ENCODE peak calls at places on chromosomes 3 and 15, in five cellular contexts. G is A673, K is breast epithelium, R is fibroblast of lung, Q is cardiac fibroblast. O is an unnamed sample.

GRCh38 chr3:172974969-172975368 is 166.1 kb downstream of the SPATA16 start:
- DNase-seq in R (no peak), K (no peak), G (no peak), Q (no peak), O (no peak)

GRCh38 chr15:77032052-77032646 is 37.2 kb downstream of the PSTPIP1 start:
- DNase-seq in G (no peak), R (no peak), Q (no peak), K (peak), O (no peak)

GRCh38 chr3:169822540-169822939 is 9.8 kb upstream of the LRRC34 start:
- DNase-seq in Q (no peak), R (no peak), G (no peak), K (no peak), O (no peak)

GRCh38 chr15:66505818-66506217 is 692 bp downstream of the ZWILCH start:
- DNase-seq in G (no peak), K (no peak), Q (no peak), R (no peak), O (no peak)

GRCh38 chr3:27452368-27453090 is 31.7 kb downstream of the SLC4A7 start:
- DNase-seq in K (no peak), G (no peak), Q (no peak), R (no peak), O (no peak)

GRCh38 chr3:100041328-100041749 is 73.0 kb downstream of the FILIP1L start:
- DNase-seq in G (peak), R (peak), K (no peak), Q (peak), O (peak)

GRCh38 chr3:40546811-40547210 is 22.1 kb downstream of the ZNF621 start:
- DNase-seq in K (no peak), R (peak), Q (peak), G (peak), O (peak)

GRCh38 chr15:40090774-40091455 is 17.8 kb downstream of the BMF start:
- DNase-seq in K (no peak), R (no peak), G (no peak), Q (no peak), O (no peak)

GRCh38 chr3:61562042-61562809 is 855 bp downstream of the PTPRG start:
- DNase-seq in Q (peak), G (no peak), K (no peak), R (peak), O (peak)

GRCh38 chr3:144394052-144394451 is 422.4 kb downstream of the DIPK2A start:
- DNase-seq in K (no peak), Q (no peak), G (no peak), R (peak), O (no peak)

GRCh38 chr3:43786102-43786952 is 95.6 kb downstream of the ABHD5 start:
- DNase-seq in R (no peak), G (no peak), K (no peak), Q (no peak), O (no peak)

GRCh38 chr15:68382286-68383007 is 49.5 kb downstream of the ITGA11 start:
- DNase-seq in Q (no peak), G (no peak), R (peak), K (no peak), O (no peak)

GRCh38 chr3:149658444-149659172 is 783 bp upstream of the WWTR1 start:
- DNase-seq in G (peak), K (peak), Q (peak), R (peak), O (peak)

GRCh38 chr3:5226783-5227182 is 39.3 kb downstream of the EDEM1 start:
- DNase-seq in G (peak), R (peak), Q (peak), K (no peak), O (peak)

GRCh38 chr15:57410373-57410772 is 34.1 kb downstream of the CGNL1 start:
- DNase-seq in Q (peak), R (no peak), K (no peak), G (no peak), O (no peak)

GRCh38 chr3:65732060-65732933 is 306.4 kb downstream of the MAGI1 start:
- DNase-seq in K (no peak), G (peak), R (peak), Q (peak), O (peak)

GRCh38 chr3:11021611-11022011 is 29.1 kb downstream of the SLC6A1 start:
- DNase-seq in Q (no peak), K (no peak), G (no peak), R (no peak), O (no peak)

GRCh38 chr3:62601238-62601856 is 228.0 kb upstream of the FEZF2 start:
- DNase-seq in R (peak), K (no peak), Q (peak), G (peak), O (peak)

GRCh38 chr3:64612916-64613526 is 74.8 kb downstream of the ADAMTS9 start:
- DNase-seq in Q (peak), G (no peak), K (no peak), R (peak), O (no peak)

GRCh38 chr3:143786229-143787199 is 61.8 kb downstream of the SLC9A9 start:
- DNase-seq in R (peak), Q (peak), K (no peak), G (no peak), O (peak)

GRCh38 chr3:167814441-167814951 is 79.0 kb downstream of the SERPINI1 start:
- DNase-seq in G (no peak), Q (peak), K (no peak), R (peak), O (peak)

GRCh38 chr3:48402281-48402732 is 27.6 kb downstream of the PLXNB1 start:
- DNase-seq in K (peak), R (peak), Q (peak), G (no peak), O (peak)

GRCh38 chr3:43024183-43024865 is 45.2 kb downstream of the GASK1A start:
- DNase-seq in K (no peak), R (no peak), G (no peak), Q (no peak), O (no peak)

GRCh38 chr3:136263251-136263650 is 13.1 kb downstream of the PCCB start:
- DNase-seq in K (no peak), G (no peak), Q (no peak), R (no peak), O (no peak)

GRCh38 chr3:101065962-101066361 is 72.7 kb upstream of the ABI3BP start:
- DNase-seq in G (no peak), Q (peak), K (no peak), R (peak), O (peak)

GRCh38 chr3:86969500-86970189 is 21.3 kb downstream of the VGLL3 start:
- DNase-seq in K (no peak), G (peak), R (no peak), Q (peak), O (peak)

GRCh38 chr3:160180581-160181216 is 44.5 kb upstream of the C3orf80 start:
- DNase-seq in R (peak), Q (peak), K (no peak), G (peak), O (peak)

GRCh38 chr3:11548721-11549131 is 95.0 kb downstream of the VGLL4 start:
- DNase-seq in R (peak), G (no peak), K (peak), Q (peak), O (peak)

GRCh38 chr3:11919390-11919789 is 72.7 kb upstream of the TAMM41 start:
- DNase-seq in K (no peak), Q (no peak), R (no peak), G (no peak), O (no peak)

GRCh38 chr3:124784686-124785382 is 54.6 kb downstream of the UMPS start:
- DNase-seq in K (no peak), Q (no peak), G (no peak), R (peak), O (no peak)

GRCh38 chr3:10775259-10775658 is 40.8 kb upstream of the SLC6A11 start:
- DNase-seq in R (no peak), Q (no peak), G (no peak), K (no peak), O (no peak)

GRCh38 chr3:112446343-112446742 is 52.9 kb downstream of the BTLA start:
- DNase-seq in G (peak), R (peak), K (no peak), Q (peak), O (peak)

DNA sequence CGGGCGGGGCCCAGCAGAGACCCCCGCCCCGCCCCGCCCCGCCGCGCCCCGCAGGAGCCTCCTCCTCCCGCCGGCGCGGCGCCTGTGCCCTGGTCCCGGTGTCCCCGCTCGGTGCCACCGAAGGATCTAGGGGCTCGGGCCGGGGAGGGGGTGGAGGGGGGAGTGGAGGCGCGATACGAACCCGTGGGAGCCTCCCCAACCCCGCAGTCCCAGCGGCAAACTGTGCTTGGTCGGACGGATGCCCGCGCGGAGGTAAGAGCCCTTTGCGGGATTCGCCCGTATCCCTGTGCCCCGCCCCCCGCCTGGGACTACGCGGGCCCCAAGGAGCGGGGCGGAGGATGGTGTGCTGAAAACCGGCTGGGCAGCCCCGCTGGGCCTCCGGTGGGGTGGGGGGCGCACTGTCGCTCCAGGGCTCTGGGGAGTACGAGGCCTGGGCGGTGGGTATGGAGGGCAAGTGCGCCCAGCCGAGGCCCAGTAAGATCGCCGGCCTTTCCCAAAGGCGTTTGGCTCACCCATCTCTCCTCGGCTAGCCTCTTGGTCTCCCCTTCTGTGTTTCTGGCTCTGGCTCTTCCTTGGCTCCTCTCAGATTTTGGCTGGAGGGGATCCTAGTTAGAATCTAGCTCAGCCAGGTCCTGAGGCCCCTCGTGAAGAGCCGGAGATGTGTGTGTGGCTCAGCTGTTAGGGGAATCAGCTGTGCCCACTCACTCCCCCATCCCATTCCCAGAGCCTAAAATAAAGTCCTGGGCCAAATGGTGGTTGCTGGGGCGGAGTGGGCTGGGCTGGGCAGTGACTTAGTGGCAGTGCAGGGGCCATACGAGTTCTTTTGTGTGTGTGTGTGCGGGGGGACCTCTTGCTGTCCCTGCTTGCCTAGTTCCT is 65.7 kb upstream of the POLG start:
- DNase-seq in G (peak), Q (no peak), R (no peak), K (no peak), O (no peak)
- H3K4me3 ChIP-seq in G (peak), Q (no peak), R (no peak), K (peak), O (no peak)

GRCh38 chr15:88467073-88467934 is at the start of the genes MRPL46 and MRPS11:
- DNase-seq in K (peak), G (peak), R (peak), Q (peak), O (peak)

GRCh38 chr15:88469321-88469720 is 1.8 kb downstream of the MRPS11 start:
- DNase-seq in K (no peak), Q (no peak), G (no peak), R (no peak), O (no peak)

GRCh38 chr15:88467935-88468528 is 524 bp downstream of the MRPS11 start:
- DNase-seq in K (no peak), G (peak), Q (peak), R (no peak), O (peak)

GRCh38 chr15:88472225-88472624 is 4.7 kb downstream of the MRPS11 start:
- DNase-seq in K (no peak), Q (no peak), R (no peak), G (no peak), O (no peak)

DNA sequence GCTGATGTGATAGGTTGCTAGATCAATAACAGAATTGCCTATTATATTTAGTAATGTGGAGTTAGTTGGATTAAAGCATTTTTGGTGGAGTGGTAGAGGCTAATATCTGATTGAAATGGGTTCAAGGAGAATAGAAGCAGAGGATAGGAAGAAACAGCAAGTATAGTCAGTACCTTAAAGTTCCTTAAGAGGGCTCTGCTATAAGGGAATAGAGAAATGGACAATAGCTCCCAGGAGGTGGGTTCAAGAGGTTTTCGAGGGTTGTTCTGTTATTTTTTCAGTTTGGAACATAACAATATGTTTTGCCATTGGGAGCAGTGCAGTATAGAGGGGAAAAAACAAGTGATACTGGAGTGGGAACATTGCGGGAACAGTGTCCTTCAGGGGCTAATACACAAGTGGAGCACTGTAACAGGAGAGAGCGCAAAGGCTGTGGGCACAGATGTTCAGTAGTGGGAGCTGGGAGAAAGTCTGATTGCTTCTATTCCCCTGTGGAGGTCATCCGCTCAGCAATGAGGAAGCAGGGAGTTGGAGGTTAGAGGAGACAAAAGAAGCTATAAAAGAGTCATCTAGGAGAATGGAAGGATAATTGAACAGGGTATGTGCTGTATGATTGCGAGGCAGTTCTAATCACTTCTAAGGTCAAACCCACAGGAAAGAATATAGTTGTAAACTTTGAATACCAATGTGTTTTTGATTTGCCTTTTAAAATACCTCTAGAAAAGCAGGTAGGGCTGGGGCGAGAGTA is 3.3 kb downstream of the MRPS11 start:
- DNase-seq in Q (no peak), G (no peak), K (no peak), R (no peak), O (no peak)
- TF ChIP-seq CTCF in Q (no peak), G (peak), K (no peak), R (no peak), O (no peak)

GRCh38 chr3:105866656-105867653 is 1.9 kb downstream of the CBLB start:
- DNase-seq in K (no peak), R (peak), Q (peak), G (no peak), O (peak)

GRCh38 chr3:105863608-105864007 is 5.2 kb downstream of the CBLB start:
- DNase-seq in K (no peak), G (no peak), R (no peak), Q (no peak), O (no peak)

GRCh38 chr3:105865867-105866350 is 2.9 kb downstream of the CBLB start:
- DNase-seq in K (no peak), R (no peak), G (no peak), Q (no peak), O (no peak)

GRCh38 chr3:105867690-105868449 is 942 bp downstream of the CBLB start:
- DNase-seq in Q (peak), R (no peak), G (peak), K (no peak), O (peak)

DNA sequence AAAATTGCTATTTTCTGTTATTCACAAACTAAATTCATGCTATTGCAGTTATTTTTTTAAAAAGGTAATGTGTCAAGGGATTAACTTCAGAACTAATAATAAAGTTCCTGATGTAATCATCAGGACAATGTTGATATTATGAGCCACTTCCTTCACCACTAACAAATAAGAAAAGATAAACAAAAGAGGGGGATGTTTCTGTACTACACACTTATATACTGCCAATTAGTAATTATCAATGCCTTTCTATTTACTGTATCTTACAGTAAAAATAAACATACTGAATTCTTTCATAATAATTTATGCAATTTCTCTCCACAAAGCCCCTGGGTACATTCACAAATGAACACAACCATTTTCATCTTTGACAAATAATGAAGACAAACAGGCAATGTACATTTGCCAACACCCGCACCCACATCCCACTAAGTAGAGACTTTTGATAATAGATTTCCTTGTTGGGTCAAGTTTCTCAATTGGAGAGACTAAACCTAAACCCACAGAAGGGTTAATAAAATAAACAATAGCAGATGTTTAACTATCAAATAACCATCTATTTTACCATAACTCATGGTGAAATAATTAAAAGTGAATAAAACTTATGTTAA is 3.7 kb downstream of the CBLB start:
- DNase-seq in K (no peak), Q (no peak), R (peak), G (no peak), O (no peak)
- H3K4me3 ChIP-seq in K (peak), Q (peak), R (no peak), G (no peak), O (peak)

GRCh38 chr15:90552929-90553211 is 23.1 kb downstream of the CRTC3 start:
- DNase-seq in R (no peak), G (no peak), K (no peak), Q (no peak), O (no peak)
- TF ChIP-seq CTCF in R (no peak), G (no peak), K (no peak), Q (no peak), O (no peak)

GRCh38 chr15:79969175-79969574 is 1.8 kb downstream of the BCL2A1 start:
- DNase-seq in G (no peak), K (no peak), Q (no peak), R (no peak), O (no peak)
- H3K4me3 ChIP-seq in G (no peak), K (no peak), Q (no peak), R (no peak), O (no peak)

GRCh38 chr3:13260259-13261103 is 159.6 kb downstream of the NUP210 start:
- DNase-seq in K (no peak), G (no peak), Q (no peak), R (no peak), O (no peak)
- TF ChIP-seq CTCF in K (no peak), G (no peak), Q (no peak), R (no peak), O (no peak)

GRCh38 chr3:30646961-30647752 is 40.8 kb downstream of the TGFBR2 start:
- DNase-seq in K (no peak), G (no peak), Q (no peak), R (no peak), O (no peak)

GRCh38 chr3:30643763-30644462 is 37.5 kb downstream of the TGFBR2 start:
- DNase-seq in Q (no peak), G (no peak), K (no peak), R (no peak), O (no peak)

GRCh38 chr3:30646181-30646876 is 39.9 kb downstream of the TGFBR2 start:
- DNase-seq in G (no peak), Q (no peak), K (no peak), R (no peak), O (peak)

GRCh38 chr3:30644615-30645014 is 38.2 kb downstream of the TGFBR2 start:
- DNase-seq in Q (peak), K (no peak), R (peak), G (peak), O (peak)

DNA sequence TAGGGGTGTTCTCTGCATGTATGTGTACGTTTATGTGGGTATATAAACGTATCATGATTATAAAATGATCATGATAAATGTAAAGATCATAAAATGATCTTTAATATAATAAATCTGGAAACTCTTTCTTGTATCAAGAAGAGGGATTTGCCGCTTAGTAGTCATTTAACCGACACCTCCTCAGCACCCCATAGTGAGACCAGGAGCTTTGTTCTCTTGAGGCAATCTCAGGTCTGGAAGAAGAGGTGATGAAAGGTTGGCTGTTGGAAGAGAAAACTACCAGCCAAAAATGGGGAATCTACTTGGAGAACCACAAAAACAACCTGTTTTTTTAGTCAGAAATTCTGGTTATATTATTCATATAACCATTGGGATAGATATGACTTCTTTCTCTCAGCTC is 38.7 kb downstream of the TGFBR2 start:
- DNase-seq in K (no peak), R (no peak), G (no peak), Q (no peak), O (no peak)
- H3K4me3 ChIP-seq in K (no peak), R (no peak), G (no peak), Q (no peak), O (no peak)

GRCh38 chr3:187845826-187846225 is 100.6 kb upstream of the BCL6 start:
- DNase-seq in R (no peak), Q (no peak), K (no peak), G (no peak), O (no peak)

GRCh38 chr3:187850256-187851010 is 105.2 kb upstream of the BCL6 start:
- DNase-seq in K (no peak), Q (peak), G (no peak), R (no peak), O (no peak)

GRCh38 chr3:187849255-187849654 is 104.0 kb upstream of the BCL6 start:
- DNase-seq in G (no peak), Q (no peak), K (no peak), R (no peak), O (no peak)

GRCh38 chr3:187844708-187845107 is 99.4 kb upstream of the BCL6 start:
- DNase-seq in G (no peak), K (no peak), R (no peak), Q (no peak), O (no peak)

DNA sequence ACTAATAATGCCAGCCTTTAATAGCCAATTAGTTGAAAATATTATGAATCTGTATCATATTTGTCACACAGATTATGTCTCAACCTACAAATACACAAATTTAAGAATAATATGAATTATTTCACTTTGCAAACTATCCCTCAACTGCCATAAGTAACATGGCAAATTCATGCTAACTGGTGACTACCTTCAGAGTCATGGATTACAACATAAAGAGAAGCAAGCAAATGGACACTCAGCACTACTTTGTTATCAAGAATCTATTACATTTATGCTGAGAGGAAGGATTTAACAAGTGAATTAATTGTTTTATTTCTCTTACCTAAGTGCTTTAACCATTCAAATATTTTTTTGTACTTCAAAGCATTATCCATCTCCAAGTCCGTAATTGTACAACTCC is 103.1 kb upstream of the BCL6 start:
- DNase-seq in G (no peak), K (no peak), Q (no peak), R (no peak), O (no peak)
- TF ChIP-seq CTCF in G (no peak), K (no peak), Q (no peak), R (no peak), O (no peak)

O was measured in fibroblast of pulmonary artery.